ENCODE peak calls at places on chromosomes 2 and 18, in five cellular contexts. Q is T-helper 1 cell, V is T follicular helper cell, F is endothelial cell, E is A549. P is an unnamed sample.

GRCh38 chr2:135590594-135591290 is 59.5 kb downstream of the R3HDM1 start:
- DNase-seq in Q (no peak), F (no peak), V (no peak), E (no peak), P (no peak)

GRCh38 chr2:120758181-120759048 is 22.7 kb downstream of the GLI2 start:
- DNase-seq in Q (no peak), V (no peak), E (no peak), F (no peak), P (no peak)

GRCh38 chr2:19369341-19369955 is 11.0 kb upstream of the OSR1 start:
- DNase-seq in F (no peak), Q (no peak), V (no peak), E (peak; percentile 58), P (no peak)

GRCh38 chr2:163565192-163565591 is 170.6 kb downstream of the FIGN start:
- DNase-seq in V (no peak), F (no peak), E (no peak), Q (no peak), P (no peak)

GRCh38 chr18:58143391-58143790 is 99.4 kb downstream of the NEDD4L start:
- DNase-seq in E (no peak), Q (no peak), F (no peak), V (no peak), P (no peak)

GRCh38 chr18:59549797-59550516 is 147.3 kb downstream of the CCBE1 start:
- DNase-seq in E (no peak), V (no peak), Q (no peak), F (no peak), P (no peak)

GRCh38 chr2:54613361-54613760 is 110.1 kb upstream of the EML6 start:
- DNase-seq in Q (no peak), E (peak; percentile 48), V (no peak), F (no peak), P (no peak)

GRCh38 chr2:201204655-201205515 is 21.9 kb downstream of the CASP10 start:
- DNase-seq in V (no peak), Q (no peak), E (no peak), F (no peak), P (no peak)

GRCh38 chr2:239534581-239535412 is 134.0 kb upstream of the HDAC4 start:
- DNase-seq in F (no peak), Q (no peak), E (no peak), V (no peak), P (no peak)

GRCh38 chr2:27888790-27889189 is 1.4 kb downstream of the RBKS start:
- DNase-seq in Q (no peak), E (no peak), F (no peak), V (no peak), P (no peak)

GRCh38 chr2:69946351-69947077 is 14.9 kb downstream of the ASPRV1 start:
- DNase-seq in F (no peak), V (peak; percentile 25), E (peak; percentile 69), Q (peak; percentile 29), P (peak; percentile 31)

GRCh38 chr18:60067426-60068210 is 167.8 kb downstream of the PMAIP1 start:
- DNase-seq in F (no peak), E (no peak), Q (no peak), V (no peak), P (no peak)

GRCh38 chr2:99974966-99975365 is 167.4 kb downstream of the AFF3 start:
- DNase-seq in E (no peak), V (no peak), F (no peak), Q (no peak), P (no peak)

GRCh38 chr2:129006135-129006885 is 687.6 kb upstream of the HS6ST1 start:
- DNase-seq in F (no peak), Q (no peak), V (no peak), E (no peak), P (no peak)

GRCh38 chr2:112048887-112049286 is 6.2 kb upstream of the TMEM87B start:
- DNase-seq in V (peak; percentile 14), Q (peak; percentile 24), E (peak; percentile 65), F (peak; percentile 35), P (no peak)

GRCh38 chr2:161017780-161018440 is 142.3 kb upstream of the TANK start:
- DNase-seq in Q (no peak), E (no peak), V (no peak), F (no peak), P (no peak)

GRCh38 chr2:11155326-11156059 is at the start of gene SLC66A3:
- DNase-seq in E (peak; percentile 24), F (no peak), Q (no peak), V (no peak), P (no peak)

GRCh38 chr2:12265646-12266045 is 451.1 kb upstream of the TRIB2 start:
- DNase-seq in E (no peak), F (no peak), Q (no peak), V (no peak), P (no peak)

GRCh38 chr2:158575051-158575635 is 118.4 kb downstream of the PKP4 start:
- DNase-seq in E (no peak), Q (no peak), F (no peak), V (no peak), P (no peak)

GRCh38 chr18:23683671-23684070 is 5.6 kb upstream of the LAMA3 start:
- DNase-seq in Q (no peak), V (no peak), E (no peak), F (no peak), P (no peak)

GRCh38 chr18:76923485-76924085 is 101.2 kb downstream of the ZNF236 start:
- DNase-seq in E (peak; percentile 61), Q (no peak), F (peak; percentile 58), V (no peak), P (no peak)

GRCh38 chr2:53445376-53446072 is 322.1 kb upstream of the CHAC2 start:
- DNase-seq in F (no peak), V (no peak), E (no peak), Q (no peak), P (no peak)